ENCODE peak calls at places on chromosomes 1 and 21, in four cellular contexts. T is neural progenitor cell, H is OCI-LY7, J is ELR. M is an unnamed sample.

GRCh38 chr1:2301607-2302291 is 73.6 kb downstream of the SKI start:
- DNase-seq in T (no peak), H (no peak), J (no peak), M (no peak)

GRCh38 chr1:52033190-52034049 is at the start of gene KTI12:
- DNase-seq in T (peak; percentile 89), H (peak; percentile 95), J (peak; percentile 94), M (peak; percentile 89)

GRCh38 chr1:231160851-231161710 is 777 bp upstream of the TRIM67 start:
- DNase-seq in T (peak; percentile 40), H (no peak), J (no peak), M (no peak)

GRCh38 chr1:119475866-119476439 is 31.1 kb upstream of the HSD3B1 start:
- DNase-seq in T (peak; percentile 77), H (peak; percentile 48), J (peak; percentile 25), M (peak; percentile 71)

GRCh38 chr1:147620543-147620942 is 49.8 kb downstream of the ACP6 start:
- DNase-seq in T (no peak), H (no peak), J (no peak), M (no peak)

GRCh38 chr1:231407537-231408396 is 14.3 kb downstream of the EGLN1 start:
- DNase-seq in T (no peak), H (no peak), J (peak; percentile 63), M (no peak)

GRCh38 chr1:212595229-212595628 is 13.3 kb upstream of the ATF3 start:
- DNase-seq in T (no peak), H (no peak), J (no peak), M (no peak)

GRCh38 chr1:10152709-10153284 is 57.6 kb upstream of the KIF1B start:
- DNase-seq in T (peak; percentile 58), H (peak; percentile 21), J (peak; percentile 58), M (peak; percentile 58)

GRCh38 chr1:27605796-27606707 is 2.1 kb upstream of the AHDC1 start:
- DNase-seq in T (peak; percentile 88), H (peak; percentile 79), J (peak; percentile 69), M (peak; percentile 52)

GRCh38 chr1:113333056-113333455 is 57.3 kb upstream of the MAGI3 start:
- DNase-seq in T (no peak), H (no peak), J (no peak), M (no peak)

GRCh38 chr21:34054259-34054658 is 19.1 kb upstream of the MRPS6 start:
- DNase-seq in T (no peak), H (no peak), J (no peak), M (no peak)

GRCh38 chr1:10179751-10180150 is 30.6 kb upstream of the KIF1B start:
- DNase-seq in T (peak; percentile 73), H (no peak), J (no peak), M (no peak)

GRCh38 chr1:98557808-98558390 is 103.6 kb upstream of the SNX7 start:
- DNase-seq in T (peak; percentile 80), H (no peak), J (no peak), M (no peak)

GRCh38 chr1:10960406-10960805 is 52.0 kb upstream of the TARDBP start:
- DNase-seq in T (no peak), H (no peak), J (no peak), M (no peak)

GRCh38 chr1:197249324-197249723 is 18.7 kb upstream of the CRB1 start:
- DNase-seq in T (no peak), H (no peak), J (no peak), M (no peak)

GRCh38 chr1:152517237-152517811 is 3.0 kb downstream of the CRCT1 start:
- DNase-seq in T (no peak), H (no peak), J (peak; percentile 98), M (no peak)

GRCh38 chr1:229027622-229028182 is 243.2 kb upstream of the RAB4A start:
- DNase-seq in T (peak; percentile 94), H (peak; percentile 46), J (peak; percentile 54), M (peak; percentile 34)

GRCh38 chr1:65459397-65459768 is 38.9 kb downstream of the LEPR start:
- DNase-seq in T (peak; percentile 41), H (peak; percentile 55), J (peak; percentile 65), M (no peak)

GRCh38 chr21:20645344-20645743 is 352.9 kb upstream of the NCAM2 start:
- DNase-seq in T (no peak), H (no peak), J (no peak), M (no peak)

GRCh38 chr1:29824025-29824424 is 587.7 kb downstream of the PTPRU start:
- DNase-seq in T (no peak), H (no peak), J (no peak), M (no peak)

GRCh38 chr1:32771561-32772280 is 45.4 kb downstream of the YARS1 start:
- DNase-seq in T (no peak), H (no peak), J (no peak), M (no peak)

GRCh38 chr1:2090216-2090890 is 40.1 kb downstream of the PRKCZ start:
- DNase-seq in T (no peak), H (no peak), J (no peak), M (no peak)

GRCh38 chr1:65269612-65270011 is 39.7 kb upstream of the DNAJC6 start:
- DNase-seq in T (no peak), H (no peak), J (no peak), M (no peak)

GRCh38 chr1:85091647-85092295 is 43.5 kb upstream of the MCOLN3 start:
- DNase-seq in T (no peak), H (no peak), J (peak; percentile 6), M (no peak)

GRCh38 chr1:230163205-230163604 is 96.2 kb downstream of the GALNT2 start:
- DNase-seq in T (no peak), H (no peak), J (peak; percentile 86), M (no peak)

GRCh38 chr1:218585565-218586184 is 240.5 kb downstream of the TGFB2 start:
- DNase-seq in T (peak; percentile 88), H (no peak), J (peak; percentile 95), M (no peak)

GRCh38 chr1:221776495-221777413 is 34.9 kb upstream of the DUSP10 start:
- DNase-seq in T (no peak), H (no peak), J (no peak), M (no peak)

GRCh38 chr21:39535646-39536437 is 76.9 kb upstream of the B3GALT5 start:
- DNase-seq in T (no peak), H (no peak), J (no peak), M (no peak)

GRCh38 chr1:22295856-22296255 is 153.0 kb upstream of the WNT4 start:
- DNase-seq in T (no peak), H (no peak), J (no peak), M (no peak)

GRCh38 chr21:45084121-45084520 is 9.7 kb downstream of the ADARB1 start:
- DNase-seq in T (no peak), H (no peak), J (no peak), M (no peak)

GRCh38 chr1:29711582-29712274 is 475.4 kb downstream of the PTPRU start:
- DNase-seq in T (no peak), H (no peak), J (peak; percentile 89), M (no peak)

GRCh38 chr1:184843732-184844495 is 89.3 kb upstream of the EDEM3 start:
- DNase-seq in T (no peak), H (no peak), J (no peak), M (peak; percentile 77)

GRCh38 chr1:27133990-27134389 is 20.9 kb downstream of the SLC9A1 start:
- DNase-seq in T (no peak), H (no peak), J (no peak), M (no peak)

GRCh38 chr1:110102081-110102480 is 10.2 kb upstream of the UBL4B start:
- DNase-seq in T (no peak), H (peak; percentile 70), J (peak; percentile 64), M (no peak)

GRCh38 chr1:246280551-246280950 is 226.5 kb downstream of the SMYD3 start:
- DNase-seq in T (no peak), H (no peak), J (peak; percentile 36), M (no peak)

GRCh38 chr1:232127190-232127589 is 500.6 kb downstream of the DISC1 start:
- DNase-seq in T (no peak), H (no peak), J (peak; percentile 95), M (no peak)